ENCODE peak calls at places on chromosome 6, in four cellular contexts. Y, X, M and S are unnamed samples.

GRCh38 chr6:153032255-153032882 is 29.9 kb upstream of the MTRF1L start:
- DNase-seq in Y (peak; percentile 46), X (peak; percentile 17), M (peak; percentile 22), S (no peak)

GRCh38 chr6:134422426-134423231 is 104.7 kb upstream of the SGK1 start:
- DNase-seq in Y (peak; percentile 85), X (no peak), M (peak; percentile 20), S (no peak)

GRCh38 chr6:71404145-71404966 is 115.7 kb downstream of the OGFRL1 start:
- DNase-seq in Y (peak; percentile 85), X (no peak), M (peak; percentile 79), S (no peak)

GRCh38 chr6:119727504-119728219 is 378.1 kb upstream of the MAN1A1 start:
- DNase-seq in Y (no peak), X (no peak), M (peak; percentile 26), S (peak; percentile 29)

GRCh38 chr6:16286151-16286522 is 47.8 kb downstream of the GMPR start:
- DNase-seq in Y (peak; percentile 39), X (peak; percentile 52), M (peak; percentile 37), S (peak; percentile 83)

GRCh38 chr6:39793528-39793927 is 1.4 kb downstream of the DAAM2 start:
- DNase-seq in Y (no peak), X (no peak), M (no peak), S (no peak)

GRCh38 chr6:111269401-111269970 is 182.2 kb downstream of the SLC16A10 start:
- DNase-seq in Y (no peak), X (no peak), M (no peak), S (no peak)

GRCh38 chr6:170260686-170261085 is 30.2 kb downstream of the DLL1 start:
- DNase-seq in Y (no peak), X (peak; percentile 49), M (no peak), S (no peak)

GRCh38 chr6:156777577-156777865 is 343 bp downstream of the ARID1B start:
- DNase-seq in Y (no peak), X (peak; percentile 89), M (no peak), S (no peak)

GRCh38 chr6:156779206-156780116 is 2.3 kb downstream of the ARID1B start:
- DNase-seq in Y (peak; percentile 40), X (peak; percentile 64), M (peak; percentile 31), S (peak; percentile 38)

GRCh38 chr6:156778615-156779205 is 1.5 kb downstream of the ARID1B start:
- DNase-seq in Y (peak; percentile 42), X (no peak), M (peak; percentile 34), S (no peak)

GRCh38 chr6:156776841-156777576 is at the start of gene ARID1B:
- DNase-seq in Y (peak; percentile 75), X (peak; percentile 78), M (peak; percentile 70), S (peak; percentile 66)

DNA sequence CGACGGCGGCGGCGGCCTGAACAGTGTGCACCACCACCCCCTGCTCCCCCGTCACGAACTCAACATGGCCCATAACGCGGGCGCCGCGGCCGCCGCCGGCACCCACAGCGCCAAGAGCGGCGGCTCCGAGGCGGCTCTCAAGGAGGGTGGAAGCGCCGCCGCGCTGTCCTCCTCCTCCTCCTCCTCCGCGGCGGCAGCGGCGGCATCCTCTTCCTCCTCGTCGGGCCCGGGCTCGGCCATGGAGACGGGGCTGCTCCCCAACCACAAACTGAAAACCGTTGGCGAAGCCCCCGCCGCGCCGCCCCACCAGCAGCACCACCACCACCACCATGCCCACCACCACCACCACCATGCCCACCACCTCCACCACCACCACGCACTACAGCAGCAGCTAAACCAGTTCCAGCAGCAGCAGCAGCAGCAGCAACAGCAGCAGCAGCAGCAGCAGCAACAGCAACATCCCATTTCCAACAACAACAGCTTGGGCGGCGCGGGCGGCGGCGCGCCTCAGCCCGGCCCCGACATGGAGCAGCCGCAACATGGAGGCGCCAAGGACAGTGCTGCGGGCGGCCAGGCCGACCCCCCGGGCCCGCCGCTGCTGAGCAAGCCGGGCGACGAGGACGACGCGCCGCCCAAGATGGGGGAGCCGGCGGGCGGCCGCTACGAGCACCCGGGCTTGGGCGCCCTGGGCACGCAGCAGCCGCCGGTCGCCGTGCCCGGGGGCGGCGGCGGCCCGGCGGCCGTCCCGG is 862 bp downstream of the ARID1B start:
- DNase-seq in Y (peak; percentile 61), X (peak; percentile 50), M (peak; percentile 25), S (peak; percentile 31)
- TF ChIP-seq NR3C1 in Y (no peak), X (no peak), M (no peak), S (no peak)

DNA sequence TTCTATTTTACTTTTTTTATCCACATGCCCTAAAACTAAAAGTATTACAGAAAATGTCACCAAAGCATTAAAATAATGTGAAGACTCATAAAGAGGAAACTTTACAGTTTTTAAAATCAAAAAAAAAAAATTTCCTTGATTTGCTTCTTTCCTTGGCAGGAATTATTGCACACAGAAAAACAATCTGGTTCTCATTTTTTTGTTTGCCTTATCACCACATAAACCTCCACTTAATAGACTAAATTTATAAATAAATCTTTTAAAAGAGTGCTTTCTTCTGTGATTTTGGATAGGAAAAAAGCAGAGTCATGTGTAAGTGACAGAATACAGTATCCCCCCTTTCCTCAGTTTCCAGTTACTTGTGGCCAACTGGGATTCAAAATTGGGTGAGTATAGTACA is 695.1 kb upstream of the CITED2 start:
- DNase-seq in Y (no peak), X (no peak), M (no peak), S (no peak)
- TF ChIP-seq NR3C1 in Y (no peak), X (no peak), M (no peak), S (no peak)

GRCh38 chr6:42038811-42039408 is 11.4 kb upstream of the TAF8 start:
- DNase-seq in Y (no peak), X (no peak), M (no peak), S (no peak)
- TF ChIP-seq NR3C1 in Y (no peak), X (no peak), M (no peak), S (no peak)

GRCh38 chr6:50826037-50826761 is 7.5 kb downstream of the TFAP2B start:
- DNase-seq in Y (no peak), X (no peak), M (no peak), S (no peak)
- TF ChIP-seq NR3C1 in Y (no peak), X (no peak), M (no peak), S (no peak)

GRCh38 chr6:31734703-31735500 is 1.4 kb downstream of the CLIC1 start:
- DNase-seq in Y (peak; percentile 59), X (peak; percentile 86), M (peak; percentile 65), S (no peak)
- TF ChIP-seq NR3C1 in Y (no peak), X (no peak), M (no peak), S (no peak)